ENCODE peak calls at places on chromosomes 4 and X, in ten cellular contexts. One of them, this sample, is unnamed.

GRCh38 chr4:38603652-38604051 is 60.3 kb upstream of the KLF3 start:
- DNase-seq in PC-9: no peak
- DNase-seq in adrenal gland: no peak
- DNase-seq in right atrium auricular region: peak
- DNase-seq in lower lobe of right lung: no peak
- DNase-seq in testis: no peak
- DNase-seq in right lobe of liver: no peak
- DNase-seq in heart left ventricle: no peak
- DNase-seq in fibroblast of lung: no peak
- DNase-seq in left lung: no peak
- DNase-seq in this sample: no peak

GRCh38 chrX:46665232-46666162 is 91.9 kb downstream of the CHST7 start:
- DNase-seq in testis: no peak
- DNase-seq in PC-9: no peak
- DNase-seq in lower lobe of right lung: no peak
- DNase-seq in left lung: no peak
- DNase-seq in adrenal gland: no peak
- DNase-seq in right lobe of liver: no peak
- DNase-seq in right atrium auricular region: no peak
- DNase-seq in heart left ventricle: no peak
- DNase-seq in fibroblast of lung: no peak
- DNase-seq in this sample: no peak

GRCh38 chr4:189869236-189869635 is 71.4 kb upstream of the FRG1 start:
- DNase-seq in lower lobe of right lung: no peak
- DNase-seq in testis: no peak
- DNase-seq in adrenal gland: no peak
- DNase-seq in heart left ventricle: no peak
- DNase-seq in left lung: no peak
- DNase-seq in PC-9: no peak
- DNase-seq in fibroblast of lung: no peak
- DNase-seq in right lobe of liver: no peak
- DNase-seq in right atrium auricular region: no peak
- DNase-seq in this sample: no peak

GRCh38 chr4:168634276-168634802 is 137.5 kb downstream of the PALLD start:
- DNase-seq in heart left ventricle: no peak
- DNase-seq in fibroblast of lung: peak
- DNase-seq in left lung: no peak
- DNase-seq in testis: no peak
- DNase-seq in adrenal gland: no peak
- DNase-seq in lower lobe of right lung: no peak
- DNase-seq in right atrium auricular region: no peak
- DNase-seq in PC-9: peak
- DNase-seq in right lobe of liver: no peak
- DNase-seq in this sample: peak

GRCh38 chrX:77160301-77160700 is 286.9 kb upstream of the FGF16 start:
- DNase-seq in right lobe of liver: no peak
- DNase-seq in left lung: peak
- DNase-seq in testis: peak
- DNase-seq in right atrium auricular region: no peak
- DNase-seq in PC-9: no peak
- DNase-seq in fibroblast of lung: no peak
- DNase-seq in heart left ventricle: no peak
- DNase-seq in adrenal gland: no peak
- DNase-seq in lower lobe of right lung: no peak
- DNase-seq in this sample: no peak

GRCh38 chrX:3485727-3486126 is 139.3 kb upstream of the MXRA5 start:
- DNase-seq in left lung: no peak
- DNase-seq in right atrium auricular region: no peak
- DNase-seq in fibroblast of lung: no peak
- DNase-seq in PC-9: no peak
- DNase-seq in right lobe of liver: no peak
- DNase-seq in heart left ventricle: no peak
- DNase-seq in lower lobe of right lung: no peak
- DNase-seq in testis: no peak
- DNase-seq in adrenal gland: no peak
- DNase-seq in this sample: no peak

GRCh38 chrX:52265713-52266112 is 81.0 kb downstream of the MAGED4 start:
- DNase-seq in adrenal gland: no peak
- DNase-seq in left lung: no peak
- DNase-seq in lower lobe of right lung: no peak
- DNase-seq in testis: no peak
- DNase-seq in right lobe of liver: no peak
- DNase-seq in right atrium auricular region: no peak
- DNase-seq in fibroblast of lung: no peak
- DNase-seq in heart left ventricle: no peak
- DNase-seq in PC-9: no peak
- DNase-seq in this sample: no peak

GRCh38 chr4:42080284-42080683 is 72.2 kb downstream of the BEND4 start:
- DNase-seq in left lung: no peak
- DNase-seq in PC-9: no peak
- DNase-seq in heart left ventricle: no peak
- DNase-seq in right lobe of liver: no peak
- DNase-seq in testis: no peak
- DNase-seq in fibroblast of lung: no peak
- DNase-seq in adrenal gland: no peak
- DNase-seq in lower lobe of right lung: no peak
- DNase-seq in right atrium auricular region: no peak
- DNase-seq in this sample: no peak

GRCh38 chrX:6163761-6164160 is 64.9 kb downstream of the NLGN4X start:
- DNase-seq in testis: no peak
- DNase-seq in right atrium auricular region: no peak
- DNase-seq in PC-9: peak
- DNase-seq in adrenal gland: no peak
- DNase-seq in lower lobe of right lung: no peak
- DNase-seq in heart left ventricle: no peak
- DNase-seq in right lobe of liver: no peak
- DNase-seq in fibroblast of lung: no peak
- DNase-seq in left lung: no peak
- DNase-seq in this sample: no peak

GRCh38 chrX:69539437-69539836 is 35.3 kb downstream of the NALF2 start:
- DNase-seq in heart left ventricle: no peak
- DNase-seq in right lobe of liver: no peak
- DNase-seq in left lung: no peak
- DNase-seq in lower lobe of right lung: no peak
- DNase-seq in fibroblast of lung: no peak
- DNase-seq in adrenal gland: no peak
- DNase-seq in testis: no peak
- DNase-seq in PC-9: no peak
- DNase-seq in right atrium auricular region: no peak
- DNase-seq in this sample: no peak

GRCh38 chr4:88841635-88842034 is 144.0 kb upstream of the NAP1L5 start:
- DNase-seq in testis: no peak
- DNase-seq in right lobe of liver: no peak
- DNase-seq in right atrium auricular region: no peak
- DNase-seq in adrenal gland: no peak
- DNase-seq in lower lobe of right lung: no peak
- DNase-seq in heart left ventricle: no peak
- DNase-seq in left lung: no peak
- DNase-seq in PC-9: no peak
- DNase-seq in fibroblast of lung: no peak
- DNase-seq in this sample: peak

GRCh38 chrX:42602566-42602965 is 175.4 kb downstream of the PPP1R2C start:
- DNase-seq in right atrium auricular region: no peak
- DNase-seq in heart left ventricle: no peak
- DNase-seq in right lobe of liver: no peak
- DNase-seq in lower lobe of right lung: no peak
- DNase-seq in adrenal gland: peak
- DNase-seq in left lung: no peak
- DNase-seq in fibroblast of lung: no peak
- DNase-seq in testis: no peak
- DNase-seq in PC-9: no peak
- DNase-seq in this sample: no peak

GRCh38 chrX:150765782-150766350 is 72.7 kb downstream of the MTMR1 start:
- DNase-seq in right lobe of liver: no peak
- DNase-seq in lower lobe of right lung: no peak
- DNase-seq in PC-9: no peak
- DNase-seq in adrenal gland: no peak
- DNase-seq in fibroblast of lung: no peak
- DNase-seq in heart left ventricle: no peak
- DNase-seq in left lung: no peak
- DNase-seq in testis: no peak
- DNase-seq in right atrium auricular region: peak
- DNase-seq in this sample: no peak

GRCh38 chr4:48467442-48467841 is 15.7 kb upstream of the SLC10A4 start:
- DNase-seq in PC-9: no peak
- DNase-seq in right lobe of liver: no peak
- DNase-seq in right atrium auricular region: no peak
- DNase-seq in adrenal gland: no peak
- DNase-seq in heart left ventricle: no peak
- DNase-seq in fibroblast of lung: no peak
- DNase-seq in left lung: no peak
- DNase-seq in lower lobe of right lung: no peak
- DNase-seq in testis: no peak
- DNase-seq in this sample: no peak

DNA sequence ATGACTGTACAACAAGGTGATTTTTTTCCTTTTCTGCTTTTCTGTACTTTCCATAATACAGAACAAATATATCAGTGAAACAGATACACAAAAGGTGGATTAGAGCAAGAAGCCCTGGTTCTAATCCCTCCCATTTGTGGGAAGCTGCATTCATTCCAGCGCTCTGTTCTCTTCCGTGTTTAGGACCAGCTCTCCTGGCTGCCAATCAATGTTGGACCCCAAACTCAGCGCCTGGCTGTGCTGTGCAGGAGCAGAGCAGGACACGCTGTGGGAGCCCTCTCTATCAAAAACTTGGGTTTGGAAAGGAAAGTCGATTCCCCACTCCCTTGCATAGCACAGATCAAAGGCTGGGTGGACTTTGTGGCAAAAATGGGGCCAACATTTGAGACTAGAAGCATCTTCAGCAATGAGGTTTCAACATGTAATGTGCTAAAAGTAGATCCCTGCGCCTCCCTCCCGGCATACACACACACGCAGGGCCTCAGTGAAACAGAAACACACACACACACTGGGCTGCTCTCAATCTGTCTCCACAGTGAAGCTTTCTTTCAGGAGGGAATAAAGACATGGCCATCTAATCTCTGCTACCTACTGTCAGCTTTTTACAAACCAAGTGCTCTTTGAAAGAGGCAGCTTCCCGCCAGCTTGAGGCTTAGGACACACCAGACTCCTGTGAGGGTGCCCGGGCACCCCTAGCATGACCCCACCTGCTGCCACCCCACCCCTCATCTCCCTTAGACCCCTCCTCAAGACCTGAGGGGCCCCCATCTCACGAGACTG is 12.2 kb downstream of the WDR1 start:
- DNase-seq in right lobe of liver: no peak
- DNase-seq in testis: no peak
- DNase-seq in heart left ventricle: no peak
- DNase-seq in adrenal gland: no peak
- DNase-seq in PC-9: no peak
- DNase-seq in right atrium auricular region: no peak
- DNase-seq in lower lobe of right lung: no peak
- DNase-seq in fibroblast of lung: peak
- DNase-seq in left lung: peak
- DNase-seq in this sample: no peak
- H3K27ac ChIP-seq in right lobe of liver: no peak
- H3K27ac ChIP-seq in testis: no peak
- H3K27ac ChIP-seq in heart left ventricle: peak
- H3K27ac ChIP-seq in adrenal gland: no peak
- H3K27ac ChIP-seq in PC-9: no peak
- H3K27ac ChIP-seq in right atrium auricular region: peak
- H3K27ac ChIP-seq in lower lobe of right lung: peak
- H3K27ac ChIP-seq in fibroblast of lung: peak
- H3K27ac ChIP-seq in left lung: no peak
- H3K27ac ChIP-seq in this sample: no peak

GRCh38 chr4:8547108-8547911 is 32.9 kb upstream of the GPR78 start:
- DNase-seq in testis: no peak
- DNase-seq in heart left ventricle: no peak
- DNase-seq in lower lobe of right lung: no peak
- DNase-seq in fibroblast of lung: peak
- DNase-seq in right lobe of liver: no peak
- DNase-seq in PC-9: peak
- DNase-seq in adrenal gland: no peak
- DNase-seq in left lung: no peak
- DNase-seq in right atrium auricular region: no peak
- DNase-seq in this sample: peak
- TF ChIP-seq CTCF in testis: no peak
- TF ChIP-seq CTCF in heart left ventricle: no peak
- TF ChIP-seq CTCF in lower lobe of right lung: peak
- TF ChIP-seq CTCF in fibroblast of lung: peak
- TF ChIP-seq CTCF in right lobe of liver: peak
- TF ChIP-seq CTCF in PC-9: peak
- TF ChIP-seq CTCF in adrenal gland: peak
- TF ChIP-seq CTCF in left lung: peak
- TF ChIP-seq CTCF in right atrium auricular region: no peak
- TF ChIP-seq CTCF in this sample: no peak

GRCh38 chr4:80271806-80272205 is 5.3 kb downstream of the FGF5 start:
- DNase-seq in right atrium auricular region: no peak
- DNase-seq in heart left ventricle: no peak
- DNase-seq in testis: no peak
- DNase-seq in left lung: no peak
- DNase-seq in PC-9: no peak
- DNase-seq in adrenal gland: no peak
- DNase-seq in right lobe of liver: no peak
- DNase-seq in fibroblast of lung: peak
- DNase-seq in lower lobe of right lung: no peak
- DNase-seq in this sample: no peak
- H3K4me3 ChIP-seq in right atrium auricular region: no peak
- H3K4me3 ChIP-seq in heart left ventricle: no peak
- H3K4me3 ChIP-seq in testis: no peak
- H3K4me3 ChIP-seq in left lung: no peak
- H3K4me3 ChIP-seq in PC-9: no peak
- H3K4me3 ChIP-seq in adrenal gland: no peak
- H3K4me3 ChIP-seq in right lobe of liver: no peak
- H3K4me3 ChIP-seq in fibroblast of lung: peak
- H3K4me3 ChIP-seq in lower lobe of right lung: no peak
- H3K4me3 ChIP-seq in this sample: no peak

DNA sequence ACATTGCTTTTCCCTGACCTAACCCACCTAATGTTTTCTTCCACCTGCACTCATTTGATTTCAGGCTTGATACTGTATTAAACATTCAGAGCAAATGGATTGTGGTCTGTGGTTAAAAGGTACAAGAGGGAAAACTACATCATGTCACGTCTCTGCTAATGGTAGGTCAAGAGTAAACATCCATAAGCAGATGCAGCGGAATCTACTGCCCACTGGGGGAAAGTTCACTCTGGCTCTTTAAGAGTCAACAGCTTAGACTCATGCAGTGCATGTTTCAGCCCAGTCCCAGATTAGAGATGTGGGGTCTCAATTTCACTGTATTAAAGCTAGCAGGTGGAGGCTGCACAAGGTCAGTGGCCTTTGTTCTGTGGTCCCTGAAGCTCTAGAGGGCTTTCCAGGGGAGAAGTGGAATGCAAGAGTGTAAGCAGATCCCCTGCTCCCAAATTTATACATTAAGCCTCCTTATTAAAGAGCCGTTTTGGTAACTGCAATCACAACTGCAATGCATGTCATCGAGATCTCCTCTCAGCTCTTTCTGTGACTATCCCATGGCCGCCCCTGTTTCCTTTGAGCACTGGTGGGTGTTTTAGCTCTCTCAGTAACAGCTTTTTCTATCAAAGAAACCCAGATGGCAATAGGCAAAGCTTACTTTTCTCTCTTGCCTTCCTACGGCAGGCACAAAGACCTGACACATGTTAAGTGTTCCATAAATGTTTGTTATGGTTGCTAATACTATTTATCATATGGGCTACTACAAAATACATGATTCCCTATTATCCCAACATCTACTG is 53.5 kb downstream of the LDB2 start:
- DNase-seq in PC-9: no peak
- DNase-seq in right lobe of liver: no peak
- DNase-seq in lower lobe of right lung: no peak
- DNase-seq in left lung: no peak
- DNase-seq in right atrium auricular region: no peak
- DNase-seq in heart left ventricle: no peak
- DNase-seq in adrenal gland: no peak
- DNase-seq in testis: no peak
- DNase-seq in fibroblast of lung: peak
- DNase-seq in this sample: no peak
- H3K27ac ChIP-seq in PC-9: no peak
- H3K27ac ChIP-seq in right lobe of liver: no peak
- H3K27ac ChIP-seq in lower lobe of right lung: peak
- H3K27ac ChIP-seq in left lung: no peak
- H3K27ac ChIP-seq in right atrium auricular region: no peak
- H3K27ac ChIP-seq in heart left ventricle: no peak
- H3K27ac ChIP-seq in adrenal gland: no peak
- H3K27ac ChIP-seq in testis: no peak
- H3K27ac ChIP-seq in fibroblast of lung: peak
- H3K27ac ChIP-seq in this sample: no peak

This sample was measured in brain microvascular endothelial cell.